ENCODE peak calls at places on chromosomes 3 and 15, in seven cellular contexts. E is astrocyte of the spinal cord; X is stimulated activated CD4-positive, alpha-beta T cell treated with anti-CD3 and anti-CD28 coated beads, Interleukin-15, amount 100 ng/mL, for 24 hours; S is effector memory CD4-positive, alpha-beta T cell; Y is RPMI8226; U is HTR-8/SVneo; Z is caudate nucleus. H is an unnamed sample.
A peak's percentile ranks its signal among the peaks of the same experiment; 100 is the strongest.

GRCh38 chr15:79922512-79923067 is 25.8 kb upstream of the MTHFS start:
- DNase-seq in E (no peak), X (no peak), S (no peak), Y (no peak), U (no peak), Z (no peak), H (no peak)

GRCh38 chr3:14457481-14457880 is 55.1 kb downstream of the SLC6A6 start:
- DNase-seq in E (no peak), X (no peak), S (no peak), Y (no peak), U (no peak), Z (no peak), H (no peak)

GRCh38 chr3:196994056-196994455 is 25.4 kb upstream of the PIGZ start:
- DNase-seq in E (no peak), X (no peak), S (no peak), Y (no peak), U (no peak), Z (no peak), H (no peak)

GRCh38 chr15:60070838-60071493 is 66.9 kb downstream of the FOXB1 start:
- DNase-seq in E (peak; percentile 91), X (no peak), S (no peak), Y (no peak), U (peak; percentile 46), Z (no peak), H (peak; percentile 71)

GRCh38 chr3:135018171-135018923 is 223.3 kb downstream of the EPHB1 start:
- DNase-seq in E (no peak), X (no peak), S (no peak), Y (no peak), U (no peak), Z (no peak), H (no peak)

GRCh38 chr3:188631291-188632010 is 477.5 kb downstream of the LPP start:
- DNase-seq in E (peak; percentile 81), X (no peak), S (no peak), Y (no peak), U (no peak), Z (no peak), H (no peak)

GRCh38 chr3:63886843-63887242 is 23.2 kb downstream of the ATXN7 start:
- DNase-seq in E (no peak), X (no peak), S (no peak), Y (no peak), U (no peak), Z (no peak), H (no peak)

GRCh38 chr3:119330181-119330580 is 36.0 kb downstream of the ARHGAP31 start:
- DNase-seq in E (no peak), X (no peak), S (no peak), Y (no peak), U (no peak), Z (no peak), H (no peak)

GRCh38 chr3:46632792-46633191 is 20.5 kb downstream of the FAM240A start:
- DNase-seq in E (no peak), X (no peak), S (no peak), Y (no peak), U (no peak), Z (no peak), H (no peak)

GRCh38 chr3:10602769-10603768 is 97.7 kb upstream of the ATP2B2 start:
- DNase-seq in E (no peak), X (peak; percentile 70), S (peak; percentile 37), Y (peak; percentile 8), U (no peak), Z (peak; percentile 59), H (no peak)

GRCh38 chr3:129461022-129461421 is 21.0 kb downstream of the IFT122 start:
- DNase-seq in E (peak; percentile 46), X (no peak), S (no peak), Y (no peak), U (no peak), Z (no peak), H (no peak)

GRCh38 chr15:98745179-98745578 is 96.8 kb downstream of the IGF1R start:
- DNase-seq in E (no peak), X (no peak), S (no peak), Y (no peak), U (no peak), Z (no peak), H (no peak)

GRCh38 chr3:59818-60217 is 136.7 kb upstream of the CHL1 start:
- DNase-seq in E (no peak), X (no peak), S (no peak), Y (no peak), U (no peak), Z (no peak), H (no peak)

GRCh38 chr15:75451202-75451673 is 252 bp downstream of the SIN3A start:
- DNase-seq in E (no peak), X (no peak), S (no peak), Y (no peak), U (no peak), Z (no peak), H (no peak)

H was measured in MG63.